ENCODE peak calls at places on chromosomes 13 and 19, in six cellular contexts. Q is choroid plexus epithelial cell, E is AG09319, S is uterus, M is kidney epithelial cell, J is neural progenitor cell. R is an unnamed sample.
A peak's percentile ranks its signal among the peaks of the same experiment; 100 is the strongest.

GRCh38 chr13:72463561-72463960 is 263.9 kb downstream of the MZT1 start:
- DNase-seq in Q (peak; percentile 67), E (no peak), S (no peak), M (no peak), J (no peak), R (no peak)

GRCh38 chr19:7927605-7928333 is 1.8 kb upstream of the CTXN1 start:
- DNase-seq in Q (no peak), E (no peak), S (no peak), M (no peak), J (no peak), R (no peak)

GRCh38 chr13:44934724-44935123 is 54.5 kb downstream of the NUFIP1 start:
- DNase-seq in Q (peak; percentile 82), E (no peak), S (no peak), M (peak; percentile 47), J (no peak), R (peak; percentile 57)

GRCh38 chr13:110014719-110015118 is 228.3 kb upstream of the IRS2 start:
- DNase-seq in Q (peak; percentile 74), E (no peak), S (no peak), M (no peak), J (no peak), R (peak; percentile 60)

GRCh38 chr13:49494645-49495044 is 1.1 kb upstream of the PHF11 start:
- DNase-seq in Q (no peak), E (no peak), S (no peak), M (no peak), J (no peak), R (peak; percentile 1)

GRCh38 chr19:27793128-27793643 is 1419.8 kb downstream of the UQCRFS1 start:
- DNase-seq in Q (peak; percentile 70), E (peak; percentile 44), S (peak; percentile 62), M (peak; percentile 75), J (peak; percentile 90), R (peak; percentile 98)

GRCh38 chr19:55626350-55626749 is 2.0 kb upstream of the ZNF784 start:
- DNase-seq in Q (no peak), E (no peak), S (no peak), M (no peak), J (no peak), R (no peak)

GRCh38 chr19:29631450-29631849 is 25.4 kb downstream of the POP4 start:
- DNase-seq in Q (no peak), E (no peak), S (no peak), M (no peak), J (no peak), R (no peak)

GRCh38 chr19:24062222-24062621 is 24.8 kb upstream of the ZNF254 start:
- DNase-seq in Q (no peak), E (no peak), S (no peak), M (no peak), J (no peak), R (no peak)

GRCh38 chr13:44276061-44276460 is 97.6 kb upstream of the SERP2 start:
- DNase-seq in Q (no peak), E (no peak), S (no peak), M (no peak), J (no peak), R (no peak)

GRCh38 chr19:10729406-10729805 is 11.5 kb downstream of the DNM2 start:
- DNase-seq in Q (no peak), E (no peak), S (no peak), M (no peak), J (no peak), R (no peak)

GRCh38 chr13:42355118-42355840 is 83.3 kb downstream of the AKAP11 start:
- DNase-seq in Q (no peak), E (no peak), S (no peak), M (no peak), J (peak; percentile 0), R (no peak)

GRCh38 chr19:40703029-40703755 is 12.7 kb upstream of the NUMBL start:
- DNase-seq in Q (no peak), E (no peak), S (no peak), M (no peak), J (no peak), R (no peak)

GRCh38 chr13:74280093-74280794 is 146.0 kb upstream of the KLF12 start:
- DNase-seq in Q (no peak), E (no peak), S (no peak), M (no peak), J (no peak), R (no peak)

GRCh38 chr13:43309301-43309700 is 285.9 kb downstream of the DNAJC15 start:
- DNase-seq in Q (no peak), E (no peak), S (no peak), M (no peak), J (no peak), R (no peak)

GRCh38 chr13:20035130-20035529 is 76.6 kb downstream of the ZMYM2 start:
- DNase-seq in Q (peak; percentile 26), E (no peak), S (no peak), M (no peak), J (no peak), R (peak; percentile 3)

GRCh38 chr13:103371271-103371670 is 305.1 kb upstream of the SLC10A2 start:
- DNase-seq in Q (peak; percentile 65), E (no peak), S (no peak), M (peak; percentile 12), J (no peak), R (no peak)

GRCh38 chr13:41345921-41346589 is 35.0 kb downstream of the NAA16 start:
- DNase-seq in Q (no peak), E (no peak), S (no peak), M (no peak), J (no peak), R (no peak)

GRCh38 chr13:73870970-73871935 is 263.0 kb downstream of the KLF12 start:
- DNase-seq in Q (peak; percentile 97), E (peak; percentile 30), S (peak; percentile 22), M (peak; percentile 34), J (no peak), R (peak; percentile 31)

GRCh38 chr19:42540071-42540553 is 11.8 kb upstream of the CEACAM1 start:
- DNase-seq in Q (no peak), E (no peak), S (no peak), M (no peak), J (peak; percentile 58), R (no peak)

GRCh38 chr19:50204811-50205675 is 1.6 kb downstream of the MYH14 start:
- DNase-seq in Q (no peak), E (no peak), S (no peak), M (no peak), J (peak; percentile 93), R (no peak)

GRCh38 chr13:94825507-94825906 is 113.2 kb upstream of the SOX21 start:
- DNase-seq in Q (peak; percentile 75), E (no peak), S (peak; percentile 58), M (no peak), J (peak; percentile 92), R (peak; percentile 21)

GRCh38 chr13:91400094-91400462 is 1.7 kb downstream of the GPC5 start:
- DNase-seq in Q (no peak), E (no peak), S (no peak), M (no peak), J (peak; percentile 4), R (no peak)

GRCh38 chr19:36668646-36669045 is 2.0 kb upstream of the ZNF461 start:
- DNase-seq in Q (no peak), E (no peak), S (no peak), M (no peak), J (no peak), R (no peak)

GRCh38 chr13:24244802-24245201 is 64.6 kb upstream of the C1QTNF9 start:
- DNase-seq in Q (no peak), E (no peak), S (no peak), M (no peak), J (no peak), R (no peak)

GRCh38 chr13:28392896-28393295 is 102.0 kb downstream of the FLT1 start:
- DNase-seq in Q (no peak), E (no peak), S (no peak), M (no peak), J (no peak), R (no peak)

GRCh38 chr13:99269627-99270252 is 11.6 kb upstream of the GPR18 start:
- DNase-seq in Q (peak; percentile 87), E (no peak), S (no peak), M (no peak), J (peak; percentile 34), R (peak; percentile 54)

GRCh38 chr13:78067290-78067689 is 148.7 kb upstream of the EDNRB start:
- DNase-seq in Q (no peak), E (no peak), S (no peak), M (no peak), J (no peak), R (no peak)

GRCh38 chr19:18173572-18174294 is at the start of gene IFI30:
- DNase-seq in Q (peak; percentile 25), E (no peak), S (peak; percentile 76), M (no peak), J (peak; percentile 76), R (peak; percentile 72)

GRCh38 chr19:51830263-51830662 is 35.3 kb downstream of the FPR3 start:
- DNase-seq in Q (peak; percentile 34), E (no peak), S (no peak), M (no peak), J (no peak), R (no peak)
- TF ChIP-seq CTCF in Q (peak; percentile 14), E (no peak), S (no peak), M (no peak), J (no peak), R (no peak)

GRCh38 chr19:424546-424945 is 15.6 kb upstream of the C2CD4C start:
- DNase-seq in Q (no peak), E (no peak), S (no peak), M (no peak), J (no peak), R (no peak)

GRCh38 chr19:425056-425455 is 16.1 kb upstream of the C2CD4C start:
- DNase-seq in Q (no peak), E (no peak), S (no peak), M (no peak), J (no peak), R (no peak)

GRCh38 chr19:426725-427445 is 17.9 kb upstream of the C2CD4C start:
- DNase-seq in Q (no peak), E (no peak), S (no peak), M (no peak), J (no peak), R (no peak)

GRCh38 chr19:422213-422916 is 13.4 kb upstream of the C2CD4C start:
- DNase-seq in Q (no peak), E (no peak), S (no peak), M (no peak), J (no peak), R (no peak)

GRCh38 chr19:423691-424466 is 14.9 kb upstream of the C2CD4C start:
- DNase-seq in Q (no peak), E (no peak), S (no peak), M (no peak), J (no peak), R (no peak)
- TF ChIP-seq CTCF in Q (no peak), E (no peak), S (no peak), M (no peak), J (no peak), R (no peak)

DNA sequence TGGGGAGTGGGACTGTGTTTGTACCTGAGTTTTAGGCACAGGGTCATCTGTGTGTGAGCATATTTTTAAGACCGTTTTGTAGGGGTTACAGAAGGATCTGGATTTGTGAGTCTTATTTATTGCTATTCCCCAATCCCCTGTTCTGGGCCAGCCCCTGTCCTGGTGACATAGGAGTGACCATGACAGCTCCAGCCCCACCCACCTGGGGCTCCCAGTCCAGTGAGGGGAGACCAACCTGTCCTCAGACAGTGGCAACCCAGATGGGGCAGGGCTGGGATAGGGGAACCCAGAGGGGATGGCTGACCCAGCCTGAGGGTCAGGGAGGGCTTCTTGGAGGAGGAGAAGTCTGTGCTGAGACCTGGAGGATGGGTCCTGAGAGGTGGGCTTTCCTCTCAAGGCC is 10.7 kb downstream of the TMEM160 start:
- DNase-seq in Q (no peak), E (no peak), S (no peak), M (no peak), J (no peak), R (no peak)
- TF ChIP-seq CTCF in Q (no peak), E (no peak), S (no peak), M (no peak), J (no peak), R (no peak)

GRCh38 chr19:47427241-47428176 is 8.2 kb upstream of the MEIS3 start:
- DNase-seq in Q (peak; percentile 62), E (no peak), S (peak; percentile 76), M (no peak), J (peak; percentile 87), R (peak; percentile 74)
- TF ChIP-seq CTCF in Q (peak; percentile 90), E (peak; percentile 95), S (peak; percentile 86), M (peak; percentile 94), J (peak; percentile 81), R (peak; percentile 88)

R was measured in MCF 10A.